ENCODE peak calls at places on chromosomes 7 and 10, in eight cellular contexts. One of them, this sample, is unnamed.

GRCh38 chr10:2173328-2173727 is 436.0 kb upstream of the ADARB2 start:
- DNase-seq in choroid plexus epithelial cell: no peak
- DNase-seq in substantia nigra: no peak
- DNase-seq in GM23338: no peak
- DNase-seq in epithelial cell of esophagus: peak
- DNase-seq in iris pigment epithelial cell: no peak
- DNase-seq in AG09309: no peak
- DNase-seq in islet precursor cell: no peak
- DNase-seq in this sample: no peak

GRCh38 chr10:91551856-91552255 is 81.0 kb downstream of the PPP1R3C start:
- DNase-seq in AG09309: peak
- DNase-seq in substantia nigra: peak
- DNase-seq in choroid plexus epithelial cell: peak
- DNase-seq in islet precursor cell: peak
- DNase-seq in iris pigment epithelial cell: peak
- DNase-seq in GM23338: peak
- DNase-seq in epithelial cell of esophagus: peak
- DNase-seq in this sample: peak

GRCh38 chr7:135512135-135512887 is 2.4 kb upstream of the CNOT4 start:
- DNase-seq in choroid plexus epithelial cell: peak
- DNase-seq in substantia nigra: no peak
- DNase-seq in epithelial cell of esophagus: peak
- DNase-seq in islet precursor cell: no peak
- DNase-seq in iris pigment epithelial cell: peak
- DNase-seq in GM23338: peak
- DNase-seq in AG09309: no peak
- DNase-seq in this sample: no peak

GRCh38 chr7:45153238-45153637 is 4.4 kb upstream of the RAMP3 start:
- DNase-seq in GM23338: no peak
- DNase-seq in iris pigment epithelial cell: no peak
- DNase-seq in AG09309: no peak
- DNase-seq in islet precursor cell: no peak
- DNase-seq in choroid plexus epithelial cell: peak
- DNase-seq in substantia nigra: no peak
- DNase-seq in epithelial cell of esophagus: no peak
- DNase-seq in this sample: no peak

GRCh38 chr10:25753776-25754175 is 180.3 kb upstream of the MYO3A start:
- DNase-seq in islet precursor cell: no peak
- DNase-seq in epithelial cell of esophagus: no peak
- DNase-seq in AG09309: no peak
- DNase-seq in substantia nigra: no peak
- DNase-seq in choroid plexus epithelial cell: peak
- DNase-seq in GM23338: no peak
- DNase-seq in iris pigment epithelial cell: peak
- DNase-seq in this sample: peak

GRCh38 chr10:133359554-133359971 is 1.7 kb upstream of the FUOM start:
- DNase-seq in choroid plexus epithelial cell: no peak
- DNase-seq in AG09309: no peak
- DNase-seq in islet precursor cell: no peak
- DNase-seq in GM23338: no peak
- DNase-seq in epithelial cell of esophagus: peak
- DNase-seq in iris pigment epithelial cell: no peak
- DNase-seq in substantia nigra: no peak
- DNase-seq in this sample: no peak

GRCh38 chr7:24652551-24652950 is 79.3 kb downstream of the PALS2 start:
- DNase-seq in epithelial cell of esophagus: no peak
- DNase-seq in choroid plexus epithelial cell: no peak
- DNase-seq in AG09309: no peak
- DNase-seq in GM23338: peak
- DNase-seq in islet precursor cell: no peak
- DNase-seq in iris pigment epithelial cell: no peak
- DNase-seq in substantia nigra: no peak
- DNase-seq in this sample: no peak

GRCh38 chr7:100719523-100720319 is 547 bp upstream of the EPO start:
- DNase-seq in GM23338: no peak
- DNase-seq in substantia nigra: no peak
- DNase-seq in islet precursor cell: no peak
- DNase-seq in iris pigment epithelial cell: peak
- DNase-seq in choroid plexus epithelial cell: peak
- DNase-seq in AG09309: peak
- DNase-seq in epithelial cell of esophagus: peak
- DNase-seq in this sample: no peak

GRCh38 chr10:110568055-110568735 is 700 bp downstream of the SMC3 start:
- DNase-seq in AG09309: no peak
- DNase-seq in choroid plexus epithelial cell: peak
- DNase-seq in islet precursor cell: peak
- DNase-seq in iris pigment epithelial cell: peak
- DNase-seq in substantia nigra: no peak
- DNase-seq in GM23338: peak
- DNase-seq in epithelial cell of esophagus: peak
- DNase-seq in this sample: no peak

GRCh38 chr7:140326116-140326928 is 72.0 kb downstream of the SLC37A3 start:
- DNase-seq in choroid plexus epithelial cell: peak
- DNase-seq in GM23338: peak
- DNase-seq in iris pigment epithelial cell: peak
- DNase-seq in AG09309: peak
- DNase-seq in epithelial cell of esophagus: peak
- DNase-seq in islet precursor cell: peak
- DNase-seq in substantia nigra: peak
- DNase-seq in this sample: no peak

GRCh38 chr10:103576862-103577261 is 83.4 kb downstream of the NEURL1 start:
- DNase-seq in choroid plexus epithelial cell: no peak
- DNase-seq in epithelial cell of esophagus: no peak
- DNase-seq in substantia nigra: no peak
- DNase-seq in islet precursor cell: no peak
- DNase-seq in AG09309: no peak
- DNase-seq in GM23338: no peak
- DNase-seq in iris pigment epithelial cell: no peak
- DNase-seq in this sample: no peak

GRCh38 chr7:97576043-97576442 is 155.8 kb upstream of the TAC1 start:
- DNase-seq in substantia nigra: no peak
- DNase-seq in epithelial cell of esophagus: no peak
- DNase-seq in iris pigment epithelial cell: no peak
- DNase-seq in choroid plexus epithelial cell: no peak
- DNase-seq in AG09309: no peak
- DNase-seq in islet precursor cell: no peak
- DNase-seq in GM23338: peak
- DNase-seq in this sample: no peak

GRCh38 chr7:152341039-152341913 is 94.5 kb downstream of the KMT2C start:
- DNase-seq in epithelial cell of esophagus: peak
- DNase-seq in iris pigment epithelial cell: peak
- DNase-seq in substantia nigra: no peak
- DNase-seq in AG09309: no peak
- DNase-seq in choroid plexus epithelial cell: peak
- DNase-seq in GM23338: peak
- DNase-seq in islet precursor cell: peak
- DNase-seq in this sample: peak

GRCh38 chr7:69659964-69660363 is 61.7 kb downstream of the AUTS2 start:
- DNase-seq in epithelial cell of esophagus: no peak
- DNase-seq in choroid plexus epithelial cell: peak
- DNase-seq in GM23338: peak
- DNase-seq in islet precursor cell: no peak
- DNase-seq in substantia nigra: no peak
- DNase-seq in AG09309: no peak
- DNase-seq in iris pigment epithelial cell: peak
- DNase-seq in this sample: no peak

This sample was measured in non-pigmented ciliary epithelial cell.